ENCODE peak calls at places on chromosome 1, in ten cellular contexts. One of them, this sample, is unnamed.

GRCh38 chr1:12072741-12073140 is 9.6 kb downstream of the TNFRSF8 start:
- DNase-seq in A172: no peak
- DNase-seq in mesendoderm: no peak
- DNase-seq in NCI-H226: no peak
- DNase-seq in activated CD4-positive, alpha-beta T cell treated with anti-CD3 and anti-CD28 coated beads, Interleukin-2, amount 50 U/mL, for 24 hours: no peak
- DNase-seq in CD4-positive, alpha-beta T cell: no peak
- DNase-seq in left colon: no peak
- DNase-seq in endothelial cell: no peak
- DNase-seq in AG09319: no peak
- DNase-seq in fibroblast of lung: no peak
- DNase-seq in this sample: no peak

GRCh38 chr1:224626042-224626441 is 9.9 kb downstream of the CNIH3 start:
- DNase-seq in A172: peak
- DNase-seq in mesendoderm: no peak
- DNase-seq in NCI-H226: peak
- DNase-seq in activated CD4-positive, alpha-beta T cell treated with anti-CD3 and anti-CD28 coated beads, Interleukin-2, amount 50 U/mL, for 24 hours: no peak
- DNase-seq in CD4-positive, alpha-beta T cell: no peak
- DNase-seq in left colon: no peak
- DNase-seq in endothelial cell: no peak
- DNase-seq in AG09319: no peak
- DNase-seq in fibroblast of lung: peak
- DNase-seq in this sample: peak

GRCh38 chr1:201269241-201269640 is 14.1 kb upstream of the PKP1 start:
- DNase-seq in A172: no peak
- DNase-seq in mesendoderm: no peak
- DNase-seq in NCI-H226: no peak
- DNase-seq in activated CD4-positive, alpha-beta T cell treated with anti-CD3 and anti-CD28 coated beads, Interleukin-2, amount 50 U/mL, for 24 hours: no peak
- DNase-seq in CD4-positive, alpha-beta T cell: no peak
- DNase-seq in left colon: no peak
- DNase-seq in endothelial cell: no peak
- DNase-seq in AG09319: no peak
- DNase-seq in fibroblast of lung: no peak
- DNase-seq in this sample: no peak

GRCh38 chr1:206000641-206001339 is 2.4 kb downstream of the RAB7B start:
- DNase-seq in A172: no peak
- DNase-seq in mesendoderm: no peak
- DNase-seq in NCI-H226: peak
- DNase-seq in activated CD4-positive, alpha-beta T cell treated with anti-CD3 and anti-CD28 coated beads, Interleukin-2, amount 50 U/mL, for 24 hours: no peak
- DNase-seq in CD4-positive, alpha-beta T cell: no peak
- DNase-seq in left colon: no peak
- DNase-seq in endothelial cell: no peak
- DNase-seq in AG09319: no peak
- DNase-seq in fibroblast of lung: no peak
- DNase-seq in this sample: peak

GRCh38 chr1:9289090-9289534 is 3.6 kb upstream of the SPSB1 start:
- DNase-seq in A172: no peak
- DNase-seq in mesendoderm: peak
- DNase-seq in NCI-H226: peak
- DNase-seq in activated CD4-positive, alpha-beta T cell treated with anti-CD3 and anti-CD28 coated beads, Interleukin-2, amount 50 U/mL, for 24 hours: peak
- DNase-seq in CD4-positive, alpha-beta T cell: peak
- DNase-seq in left colon: peak
- DNase-seq in endothelial cell: peak
- DNase-seq in AG09319: no peak
- DNase-seq in fibroblast of lung: peak
- DNase-seq in this sample: peak

GRCh38 chr1:154556422-154556821 is 2.0 kb downstream of the UBE2Q1 start:
- DNase-seq in A172: peak
- DNase-seq in mesendoderm: peak
- DNase-seq in NCI-H226: peak
- DNase-seq in activated CD4-positive, alpha-beta T cell treated with anti-CD3 and anti-CD28 coated beads, Interleukin-2, amount 50 U/mL, for 24 hours: no peak
- DNase-seq in CD4-positive, alpha-beta T cell: no peak
- DNase-seq in left colon: no peak
- DNase-seq in endothelial cell: no peak
- DNase-seq in AG09319: no peak
- DNase-seq in fibroblast of lung: no peak
- DNase-seq in this sample: peak

GRCh38 chr1:64340361-64340760 is 129.6 kb upstream of the CACHD1 start:
- DNase-seq in A172: no peak
- DNase-seq in mesendoderm: no peak
- DNase-seq in NCI-H226: no peak
- DNase-seq in activated CD4-positive, alpha-beta T cell treated with anti-CD3 and anti-CD28 coated beads, Interleukin-2, amount 50 U/mL, for 24 hours: no peak
- DNase-seq in CD4-positive, alpha-beta T cell: no peak
- DNase-seq in left colon: no peak
- DNase-seq in endothelial cell: no peak
- DNase-seq in AG09319: no peak
- DNase-seq in fibroblast of lung: no peak
- DNase-seq in this sample: no peak

GRCh38 chr1:244065063-244065788 is 14.1 kb downstream of the ZBTB18 start:
- DNase-seq in A172: no peak
- DNase-seq in mesendoderm: no peak
- DNase-seq in NCI-H226: peak
- DNase-seq in activated CD4-positive, alpha-beta T cell treated with anti-CD3 and anti-CD28 coated beads, Interleukin-2, amount 50 U/mL, for 24 hours: no peak
- DNase-seq in CD4-positive, alpha-beta T cell: no peak
- DNase-seq in left colon: peak
- DNase-seq in endothelial cell: no peak
- DNase-seq in AG09319: no peak
- DNase-seq in fibroblast of lung: no peak
- DNase-seq in this sample: no peak

GRCh38 chr1:245465666-245466065 is 310.9 kb downstream of the KIF26B start:
- DNase-seq in A172: no peak
- DNase-seq in mesendoderm: no peak
- DNase-seq in NCI-H226: no peak
- DNase-seq in activated CD4-positive, alpha-beta T cell treated with anti-CD3 and anti-CD28 coated beads, Interleukin-2, amount 50 U/mL, for 24 hours: no peak
- DNase-seq in CD4-positive, alpha-beta T cell: no peak
- DNase-seq in left colon: no peak
- DNase-seq in endothelial cell: no peak
- DNase-seq in AG09319: no peak
- DNase-seq in fibroblast of lung: no peak
- DNase-seq in this sample: no peak